ENCODE peak calls at places on chromosomes 5 and 9, in eight cellular contexts. U, I, J, Y, F, L, E and C are unnamed samples.

GRCh38 chr5:82174128-82174918 is 103.8 kb downstream of the RPS23 start:
- DNase-seq in Y (peak; percentile 73), J (peak; percentile 22), U (peak; percentile 75), F (peak; percentile 60), I (peak; percentile 88), L (no peak), E (peak; percentile 82), C (peak; percentile 67)

GRCh38 chr5:129905467-129906176 is 1.4 kb downstream of the CHSY3 start:
- DNase-seq in U (peak; percentile 12), E (no peak), F (no peak), Y (peak; percentile 33), L (no peak), J (peak; percentile 12), I (peak; percentile 43), C (no peak)

GRCh38 chr5:137761560-137761959 is 7.4 kb upstream of the HNRNPA0 start:
- DNase-seq in I (no peak), U (no peak), Y (no peak), E (no peak), J (no peak), F (no peak), L (no peak), C (no peak)

GRCh38 chr5:53173083-53173482 is 63.5 kb upstream of the MOCS2 start:
- DNase-seq in J (no peak), U (no peak), L (no peak), E (no peak), Y (no peak), F (no peak), I (no peak), C (no peak)

GRCh38 chr9:125428515-125429467 is 167.2 kb downstream of the GAPVD1 start:
- DNase-seq in E (no peak), F (peak; percentile 16), I (no peak), L (no peak), U (no peak), Y (no peak), J (no peak), C (no peak)

GRCh38 chr5:6950872-6951271 is 237.6 kb downstream of the TENT4A start:
- DNase-seq in I (no peak), J (no peak), Y (no peak), F (no peak), E (no peak), L (no peak), U (no peak), C (no peak)

GRCh38 chr5:125005287-125005686 is 258.8 kb upstream of the ZNF608 start:
- DNase-seq in I (no peak), U (peak; percentile 3), L (no peak), J (no peak), F (no peak), E (no peak), Y (no peak), C (no peak)

GRCh38 chr9:122777935-122778671 is 10.6 kb upstream of the OR5C1 start:
- DNase-seq in Y (no peak), I (no peak), L (no peak), J (no peak), E (no peak), U (no peak), F (no peak), C (no peak)

GRCh38 chr9:12817702-12818101 is 42.9 kb downstream of the LURAP1L start:
- DNase-seq in E (no peak), F (peak; percentile 57), U (no peak), Y (no peak), J (no peak), L (no peak), I (no peak), C (no peak)

GRCh38 chr9:79129865-79130480 is 441.8 kb upstream of the TLE4 start:
- DNase-seq in Y (peak; percentile 55), U (peak; percentile 66), E (peak; percentile 40), I (peak; percentile 55), F (peak; percentile 7), J (peak; percentile 33), L (peak; percentile 14), C (no peak)

GRCh38 chr9:128607642-128608350 is 48.9 kb downstream of the DYNC2I2 start:
- DNase-seq in J (no peak), E (no peak), Y (peak; percentile 87), I (no peak), F (no peak), U (no peak), L (peak; percentile 49), C (peak; percentile 71)

GRCh38 chr9:88108779-88109178 is 29.5 kb downstream of the SPATA31C2 start:
- DNase-seq in L (no peak), Y (no peak), U (no peak), J (no peak), F (no peak), E (no peak), I (no peak), C (no peak)

GRCh38 chr5:42461033-42461432 is 37.8 kb downstream of the GHR start:
- DNase-seq in Y (no peak), L (no peak), F (no peak), I (no peak), J (no peak), E (no peak), U (no peak), C (no peak)

GRCh38 chr5:14204011-14204670 is 61.0 kb downstream of the TRIO start:
- DNase-seq in F (no peak), E (no peak), L (no peak), J (no peak), Y (no peak), U (no peak), I (no peak), C (no peak)